ENCODE peak calls at places on chromosome 3, in ten cellular contexts. One of them, this sample, is unnamed.

GRCh38 chr3:54157860-54158259 is 35.5 kb downstream of the CACNA2D3 start:
- DNase-seq in foreskin fibroblast: no peak
- DNase-seq in AG08396: no peak
- DNase-seq in endothelial cell: no peak
- DNase-seq in Peyer's patch: no peak
- DNase-seq in activated T-cell treated with anti-CD3 and anti-CD28 coated beads, Interleukin-2, amount 50 U/mL, for 72 hours: no peak
- DNase-seq in LHCN-M2: no peak
- DNase-seq in activated CD4-positive, CD25-positive, alpha-beta regulatory T cell: no peak
- DNase-seq in lower lobe of right lung: no peak
- DNase-seq in ELF-1: no peak
- DNase-seq in this sample: no peak

GRCh38 chr3:12194669-12195161 is 36.0 kb upstream of the TIMP4 start:
- DNase-seq in lower lobe of right lung: no peak
- DNase-seq in ELF-1: peak
- DNase-seq in foreskin fibroblast: no peak
- DNase-seq in activated CD4-positive, CD25-positive, alpha-beta regulatory T cell: no peak
- DNase-seq in Peyer's patch: peak
- DNase-seq in LHCN-M2: no peak
- DNase-seq in AG08396: no peak
- DNase-seq in activated T-cell treated with anti-CD3 and anti-CD28 coated beads, Interleukin-2, amount 50 U/mL, for 72 hours: peak
- DNase-seq in endothelial cell: no peak
- DNase-seq in this sample: no peak

GRCh38 chr3:10283638-10284037 is 9.1 kb downstream of the GHRL start:
- DNase-seq in ELF-1: no peak
- DNase-seq in endothelial cell: no peak
- DNase-seq in LHCN-M2: no peak
- DNase-seq in activated T-cell treated with anti-CD3 and anti-CD28 coated beads, Interleukin-2, amount 50 U/mL, for 72 hours: no peak
- DNase-seq in activated CD4-positive, CD25-positive, alpha-beta regulatory T cell: no peak
- DNase-seq in AG08396: no peak
- DNase-seq in lower lobe of right lung: peak
- DNase-seq in Peyer's patch: no peak
- DNase-seq in foreskin fibroblast: no peak
- DNase-seq in this sample: no peak

GRCh38 chr3:81732642-81733041 is 28.8 kb downstream of the GBE1 start:
- DNase-seq in Peyer's patch: no peak
- DNase-seq in foreskin fibroblast: no peak
- DNase-seq in activated CD4-positive, CD25-positive, alpha-beta regulatory T cell: no peak
- DNase-seq in AG08396: no peak
- DNase-seq in ELF-1: peak
- DNase-seq in lower lobe of right lung: no peak
- DNase-seq in LHCN-M2: no peak
- DNase-seq in activated T-cell treated with anti-CD3 and anti-CD28 coated beads, Interleukin-2, amount 50 U/mL, for 72 hours: no peak
- DNase-seq in endothelial cell: no peak
- DNase-seq in this sample: no peak

GRCh38 chr3:81735334-81735733 is 26.1 kb downstream of the GBE1 start:
- DNase-seq in foreskin fibroblast: no peak
- DNase-seq in LHCN-M2: no peak
- DNase-seq in activated CD4-positive, CD25-positive, alpha-beta regulatory T cell: no peak
- DNase-seq in AG08396: no peak
- DNase-seq in endothelial cell: no peak
- DNase-seq in ELF-1: no peak
- DNase-seq in Peyer's patch: no peak
- DNase-seq in lower lobe of right lung: no peak
- DNase-seq in activated T-cell treated with anti-CD3 and anti-CD28 coated beads, Interleukin-2, amount 50 U/mL, for 72 hours: no peak
- DNase-seq in this sample: no peak

GRCh38 chr3:56954125-56954524 is 106.3 kb upstream of the SPATA12 start:
- DNase-seq in activated CD4-positive, CD25-positive, alpha-beta regulatory T cell: no peak
- DNase-seq in foreskin fibroblast: no peak
- DNase-seq in lower lobe of right lung: no peak
- DNase-seq in AG08396: no peak
- DNase-seq in LHCN-M2: no peak
- DNase-seq in activated T-cell treated with anti-CD3 and anti-CD28 coated beads, Interleukin-2, amount 50 U/mL, for 72 hours: no peak
- DNase-seq in endothelial cell: no peak
- DNase-seq in Peyer's patch: no peak
- DNase-seq in ELF-1: no peak
- DNase-seq in this sample: no peak

GRCh38 chr3:57383421-57383820 is 90.9 kb upstream of the ASB14 start:
- DNase-seq in Peyer's patch: no peak
- DNase-seq in activated CD4-positive, CD25-positive, alpha-beta regulatory T cell: no peak
- DNase-seq in foreskin fibroblast: no peak
- DNase-seq in LHCN-M2: peak
- DNase-seq in endothelial cell: no peak
- DNase-seq in AG08396: no peak
- DNase-seq in activated T-cell treated with anti-CD3 and anti-CD28 coated beads, Interleukin-2, amount 50 U/mL, for 72 hours: no peak
- DNase-seq in lower lobe of right lung: no peak
- DNase-seq in ELF-1: no peak
- DNase-seq in this sample: no peak

GRCh38 chr3:60017631-60018030 is 967.8 kb upstream of the CFAP20DC start:
- DNase-seq in Peyer's patch: no peak
- DNase-seq in activated CD4-positive, CD25-positive, alpha-beta regulatory T cell: no peak
- DNase-seq in endothelial cell: no peak
- DNase-seq in AG08396: no peak
- DNase-seq in lower lobe of right lung: no peak
- DNase-seq in activated T-cell treated with anti-CD3 and anti-CD28 coated beads, Interleukin-2, amount 50 U/mL, for 72 hours: peak
- DNase-seq in foreskin fibroblast: no peak
- DNase-seq in ELF-1: no peak
- DNase-seq in LHCN-M2: no peak
- DNase-seq in this sample: no peak

GRCh38 chr3:153399636-153400035 is 237.6 kb downstream of the RAP2B start:
- DNase-seq in activated T-cell treated with anti-CD3 and anti-CD28 coated beads, Interleukin-2, amount 50 U/mL, for 72 hours: no peak
- DNase-seq in AG08396: no peak
- DNase-seq in lower lobe of right lung: no peak
- DNase-seq in LHCN-M2: peak
- DNase-seq in foreskin fibroblast: no peak
- DNase-seq in activated CD4-positive, CD25-positive, alpha-beta regulatory T cell: no peak
- DNase-seq in ELF-1: no peak
- DNase-seq in endothelial cell: no peak
- DNase-seq in Peyer's patch: no peak
- DNase-seq in this sample: no peak

GRCh38 chr3:194046995-194047681 is 88.8 kb upstream of the HES1 start:
- DNase-seq in lower lobe of right lung: peak
- DNase-seq in AG08396: no peak
- DNase-seq in foreskin fibroblast: no peak
- DNase-seq in Peyer's patch: peak
- DNase-seq in LHCN-M2: peak
- DNase-seq in ELF-1: no peak
- DNase-seq in activated T-cell treated with anti-CD3 and anti-CD28 coated beads, Interleukin-2, amount 50 U/mL, for 72 hours: no peak
- DNase-seq in endothelial cell: no peak
- DNase-seq in activated CD4-positive, CD25-positive, alpha-beta regulatory T cell: no peak
- DNase-seq in this sample: no peak

GRCh38 chr3:12884104-12884742 is 42.9 kb upstream of the RPL32 start:
- DNase-seq in ELF-1: no peak
- DNase-seq in activated CD4-positive, CD25-positive, alpha-beta regulatory T cell: no peak
- DNase-seq in foreskin fibroblast: peak
- DNase-seq in Peyer's patch: no peak
- DNase-seq in LHCN-M2: peak
- DNase-seq in endothelial cell: no peak
- DNase-seq in AG08396: peak
- DNase-seq in activated T-cell treated with anti-CD3 and anti-CD28 coated beads, Interleukin-2, amount 50 U/mL, for 72 hours: no peak
- DNase-seq in lower lobe of right lung: no peak
- DNase-seq in this sample: no peak

GRCh38 chr3:126035362-126036050 is 48.4 kb downstream of the SLC41A3 start:
- DNase-seq in endothelial cell: no peak
- DNase-seq in activated T-cell treated with anti-CD3 and anti-CD28 coated beads, Interleukin-2, amount 50 U/mL, for 72 hours: no peak
- DNase-seq in lower lobe of right lung: no peak
- DNase-seq in LHCN-M2: no peak
- DNase-seq in ELF-1: no peak
- DNase-seq in foreskin fibroblast: no peak
- DNase-seq in activated CD4-positive, CD25-positive, alpha-beta regulatory T cell: no peak
- DNase-seq in Peyer's patch: peak
- DNase-seq in AG08396: no peak
- DNase-seq in this sample: no peak

GRCh38 chr3:197793246-197793645 is 2.2 kb downstream of the LRCH3 start:
- DNase-seq in Peyer's patch: no peak
- DNase-seq in LHCN-M2: no peak
- DNase-seq in endothelial cell: no peak
- DNase-seq in activated CD4-positive, CD25-positive, alpha-beta regulatory T cell: no peak
- DNase-seq in ELF-1: no peak
- DNase-seq in foreskin fibroblast: no peak
- DNase-seq in activated T-cell treated with anti-CD3 and anti-CD28 coated beads, Interleukin-2, amount 50 U/mL, for 72 hours: no peak
- DNase-seq in AG08396: no peak
- DNase-seq in lower lobe of right lung: no peak
- DNase-seq in this sample: no peak

GRCh38 chr3:63328386-63328785 is 50.3 kb downstream of the SYNPR start:
- DNase-seq in endothelial cell: no peak
- DNase-seq in ELF-1: peak
- DNase-seq in activated CD4-positive, CD25-positive, alpha-beta regulatory T cell: no peak
- DNase-seq in Peyer's patch: no peak
- DNase-seq in AG08396: no peak
- DNase-seq in activated T-cell treated with anti-CD3 and anti-CD28 coated beads, Interleukin-2, amount 50 U/mL, for 72 hours: no peak
- DNase-seq in lower lobe of right lung: no peak
- DNase-seq in LHCN-M2: peak
- DNase-seq in foreskin fibroblast: peak
- DNase-seq in this sample: no peak

GRCh38 chr3:15478300-15478979 is 43.1 kb downstream of the COLQ start:
- DNase-seq in activated T-cell treated with anti-CD3 and anti-CD28 coated beads, Interleukin-2, amount 50 U/mL, for 72 hours: no peak
- DNase-seq in lower lobe of right lung: no peak
- DNase-seq in AG08396: no peak
- DNase-seq in foreskin fibroblast: no peak
- DNase-seq in activated CD4-positive, CD25-positive, alpha-beta regulatory T cell: no peak
- DNase-seq in LHCN-M2: peak
- DNase-seq in ELF-1: no peak
- DNase-seq in Peyer's patch: no peak
- DNase-seq in endothelial cell: no peak
- DNase-seq in this sample: no peak

GRCh38 chr3:10189557-10190374 is 25.0 kb downstream of the IRAK2 start:
- DNase-seq in LHCN-M2: peak
- DNase-seq in ELF-1: no peak
- DNase-seq in AG08396: peak
- DNase-seq in Peyer's patch: peak
- DNase-seq in foreskin fibroblast: peak
- DNase-seq in lower lobe of right lung: peak
- DNase-seq in activated CD4-positive, CD25-positive, alpha-beta regulatory T cell: no peak
- DNase-seq in endothelial cell: no peak
- DNase-seq in activated T-cell treated with anti-CD3 and anti-CD28 coated beads, Interleukin-2, amount 50 U/mL, for 72 hours: peak
- DNase-seq in this sample: peak

GRCh38 chr3:16388850-16389411 is 123.9 kb downstream of the OXNAD1 start:
- DNase-seq in AG08396: peak
- DNase-seq in lower lobe of right lung: no peak
- DNase-seq in endothelial cell: no peak
- DNase-seq in ELF-1: no peak
- DNase-seq in activated T-cell treated with anti-CD3 and anti-CD28 coated beads, Interleukin-2, amount 50 U/mL, for 72 hours: no peak
- DNase-seq in activated CD4-positive, CD25-positive, alpha-beta regulatory T cell: no peak
- DNase-seq in LHCN-M2: no peak
- DNase-seq in Peyer's patch: no peak
- DNase-seq in foreskin fibroblast: peak
- DNase-seq in this sample: no peak

GRCh38 chr3:31735667-31736066 is 202.9 kb downstream of the STT3B start:
- DNase-seq in ELF-1: no peak
- DNase-seq in AG08396: no peak
- DNase-seq in LHCN-M2: no peak
- DNase-seq in Peyer's patch: no peak
- DNase-seq in foreskin fibroblast: no peak
- DNase-seq in activated CD4-positive, CD25-positive, alpha-beta regulatory T cell: no peak
- DNase-seq in activated T-cell treated with anti-CD3 and anti-CD28 coated beads, Interleukin-2, amount 50 U/mL, for 72 hours: no peak
- DNase-seq in lower lobe of right lung: no peak
- DNase-seq in endothelial cell: no peak
- DNase-seq in this sample: no peak

GRCh38 chr3:8069981-8070380 is 431.6 kb upstream of the LMCD1 start:
- DNase-seq in endothelial cell: no peak
- DNase-seq in ELF-1: no peak
- DNase-seq in activated T-cell treated with anti-CD3 and anti-CD28 coated beads, Interleukin-2, amount 50 U/mL, for 72 hours: no peak
- DNase-seq in activated CD4-positive, CD25-positive, alpha-beta regulatory T cell: no peak
- DNase-seq in LHCN-M2: peak
- DNase-seq in Peyer's patch: no peak
- DNase-seq in AG08396: no peak
- DNase-seq in foreskin fibroblast: no peak
- DNase-seq in lower lobe of right lung: no peak
- DNase-seq in this sample: no peak

GRCh38 chr3:128376516-128376915 is 90.2 kb downstream of the DNAJB8 start:
- DNase-seq in ELF-1: no peak
- DNase-seq in activated T-cell treated with anti-CD3 and anti-CD28 coated beads, Interleukin-2, amount 50 U/mL, for 72 hours: no peak
- DNase-seq in lower lobe of right lung: no peak
- DNase-seq in foreskin fibroblast: no peak
- DNase-seq in endothelial cell: no peak
- DNase-seq in Peyer's patch: no peak
- DNase-seq in AG08396: no peak
- DNase-seq in activated CD4-positive, CD25-positive, alpha-beta regulatory T cell: no peak
- DNase-seq in LHCN-M2: no peak
- DNase-seq in this sample: no peak

GRCh38 chr3:122186372-122186771 is 2.9 kb downstream of the CASR start:
- DNase-seq in foreskin fibroblast: no peak
- DNase-seq in activated CD4-positive, CD25-positive, alpha-beta regulatory T cell: no peak
- DNase-seq in endothelial cell: no peak
- DNase-seq in LHCN-M2: no peak
- DNase-seq in AG08396: no peak
- DNase-seq in lower lobe of right lung: no peak
- DNase-seq in activated T-cell treated with anti-CD3 and anti-CD28 coated beads, Interleukin-2, amount 50 U/mL, for 72 hours: no peak
- DNase-seq in Peyer's patch: no peak
- DNase-seq in ELF-1: no peak
- DNase-seq in this sample: no peak

GRCh38 chr3:33131328-33132018 is 17.7 kb downstream of the CRTAP start:
- DNase-seq in activated CD4-positive, CD25-positive, alpha-beta regulatory T cell: no peak
- DNase-seq in lower lobe of right lung: no peak
- DNase-seq in AG08396: peak
- DNase-seq in ELF-1: peak
- DNase-seq in foreskin fibroblast: peak
- DNase-seq in endothelial cell: peak
- DNase-seq in Peyer's patch: peak
- DNase-seq in activated T-cell treated with anti-CD3 and anti-CD28 coated beads, Interleukin-2, amount 50 U/mL, for 72 hours: peak
- DNase-seq in LHCN-M2: peak
- DNase-seq in this sample: no peak

GRCh38 chr3:45917146-45917885 is 25.9 kb upstream of the CXCR6 start:
- DNase-seq in activated T-cell treated with anti-CD3 and anti-CD28 coated beads, Interleukin-2, amount 50 U/mL, for 72 hours: no peak
- DNase-seq in lower lobe of right lung: no peak
- DNase-seq in LHCN-M2: no peak
- DNase-seq in AG08396: no peak
- DNase-seq in foreskin fibroblast: no peak
- DNase-seq in activated CD4-positive, CD25-positive, alpha-beta regulatory T cell: no peak
- DNase-seq in Peyer's patch: no peak
- DNase-seq in ELF-1: no peak
- DNase-seq in endothelial cell: no peak
- DNase-seq in this sample: no peak

GRCh38 chr3:120198305-120198878 is 86.6 kb downstream of the GPR156 start:
- DNase-seq in activated CD4-positive, CD25-positive, alpha-beta regulatory T cell: no peak
- DNase-seq in LHCN-M2: peak
- DNase-seq in activated T-cell treated with anti-CD3 and anti-CD28 coated beads, Interleukin-2, amount 50 U/mL, for 72 hours: no peak
- DNase-seq in foreskin fibroblast: no peak
- DNase-seq in endothelial cell: no peak
- DNase-seq in lower lobe of right lung: no peak
- DNase-seq in AG08396: no peak
- DNase-seq in ELF-1: no peak
- DNase-seq in Peyer's patch: no peak
- DNase-seq in this sample: no peak

This sample was measured in sciatic nerve.